ENCODE peak calls at places on chromosomes 5 and 9, in five cellular contexts. One of them, this sample, is unnamed.
A peak's percentile ranks its signal among the peaks of the same experiment; 100 is the strongest.

GRCh38 chr5:137753227-137753985 is 757 bp downstream of the HNRNPA0 start:
- DNase-seq in HCT116: no peak
- DNase-seq in fibroblast of lung: no peak
- DNase-seq in naive thymus-derived CD4-positive, alpha-beta T cell: peak; percentile 42
- DNase-seq in astrocyte of the spinal cord: no peak
- DNase-seq in this sample: no peak

GRCh38 chr9:13186774-13187173 is 92.7 kb downstream of the MPDZ start:
- DNase-seq in HCT116: no peak
- DNase-seq in fibroblast of lung: no peak
- DNase-seq in naive thymus-derived CD4-positive, alpha-beta T cell: no peak
- DNase-seq in astrocyte of the spinal cord: no peak
- DNase-seq in this sample: no peak

GRCh38 chr9:35820076-35820475 is 5.2 kb upstream of the HINT2 start:
- DNase-seq in HCT116: no peak
- DNase-seq in fibroblast of lung: peak; percentile 72
- DNase-seq in naive thymus-derived CD4-positive, alpha-beta T cell: no peak
- DNase-seq in astrocyte of the spinal cord: peak; percentile 56
- DNase-seq in this sample: no peak

GRCh38 chr9:16031971-16032370 is 479.1 kb downstream of the CCDC171 start:
- DNase-seq in HCT116: no peak
- DNase-seq in fibroblast of lung: peak; percentile 91
- DNase-seq in naive thymus-derived CD4-positive, alpha-beta T cell: no peak
- DNase-seq in astrocyte of the spinal cord: peak; percentile 81
- DNase-seq in this sample: no peak

GRCh38 chr5:164354138-164354751 is 848.8 kb downstream of the MAT2B start:
- DNase-seq in HCT116: no peak
- DNase-seq in fibroblast of lung: no peak
- DNase-seq in naive thymus-derived CD4-positive, alpha-beta T cell: no peak
- DNase-seq in astrocyte of the spinal cord: no peak
- DNase-seq in this sample: no peak

GRCh38 chr9:134040831-134041648 is 15.8 kb downstream of the BRD3OS start:
- DNase-seq in HCT116: no peak
- DNase-seq in fibroblast of lung: no peak
- DNase-seq in naive thymus-derived CD4-positive, alpha-beta T cell: no peak
- DNase-seq in astrocyte of the spinal cord: no peak
- DNase-seq in this sample: no peak

GRCh38 chr9:109250311-109250741 is 70.5 kb downstream of the EPB41L4B start:
- DNase-seq in HCT116: no peak
- DNase-seq in fibroblast of lung: no peak
- DNase-seq in naive thymus-derived CD4-positive, alpha-beta T cell: no peak
- DNase-seq in astrocyte of the spinal cord: no peak
- DNase-seq in this sample: no peak

GRCh38 chr5:72235725-72236124 is 84.3 kb downstream of the MRPS27 start:
- DNase-seq in HCT116: no peak
- DNase-seq in fibroblast of lung: no peak
- DNase-seq in naive thymus-derived CD4-positive, alpha-beta T cell: no peak
- DNase-seq in astrocyte of the spinal cord: no peak
- DNase-seq in this sample: no peak

GRCh38 chr9:130936285-130937117 is 2.5 kb downstream of the FIBCD1 start:
- DNase-seq in HCT116: no peak
- DNase-seq in fibroblast of lung: peak; percentile 76
- DNase-seq in naive thymus-derived CD4-positive, alpha-beta T cell: no peak
- DNase-seq in astrocyte of the spinal cord: peak; percentile 63
- DNase-seq in this sample: peak; percentile 67

GRCh38 chr9:14310247-14310646 is 3.7 kb downstream of the NFIB start:
- DNase-seq in HCT116: no peak
- DNase-seq in fibroblast of lung: no peak
- DNase-seq in naive thymus-derived CD4-positive, alpha-beta T cell: no peak
- DNase-seq in astrocyte of the spinal cord: peak; percentile 29
- DNase-seq in this sample: no peak
- H3K4me3 ChIP-seq in HCT116: no peak overlapping the region
- H3K4me3 ChIP-seq in fibroblast of lung: peak overlapping the region; percentile 26
- H3K4me3 ChIP-seq in naive thymus-derived CD4-positive, alpha-beta T cell: no peak overlapping the region
- H3K4me3 ChIP-seq in astrocyte of the spinal cord: peak overlapping the region; percentile 5
- H3K4me3 ChIP-seq in this sample: peak overlapping the region; percentile 91

GRCh38 chr5:52587131-52587530 is 200.6 kb upstream of the ITGA1 start:
- DNase-seq in HCT116: no peak
- DNase-seq in fibroblast of lung: no peak
- DNase-seq in naive thymus-derived CD4-positive, alpha-beta T cell: no peak
- DNase-seq in astrocyte of the spinal cord: no peak
- DNase-seq in this sample: no peak
- H3K4me3 ChIP-seq in HCT116: no peak overlapping the region
- H3K4me3 ChIP-seq in fibroblast of lung: no peak overlapping the region
- H3K4me3 ChIP-seq in naive thymus-derived CD4-positive, alpha-beta T cell: no peak overlapping the region
- H3K4me3 ChIP-seq in astrocyte of the spinal cord: no peak overlapping the region
- H3K4me3 ChIP-seq in this sample: no peak overlapping the region

DNA sequence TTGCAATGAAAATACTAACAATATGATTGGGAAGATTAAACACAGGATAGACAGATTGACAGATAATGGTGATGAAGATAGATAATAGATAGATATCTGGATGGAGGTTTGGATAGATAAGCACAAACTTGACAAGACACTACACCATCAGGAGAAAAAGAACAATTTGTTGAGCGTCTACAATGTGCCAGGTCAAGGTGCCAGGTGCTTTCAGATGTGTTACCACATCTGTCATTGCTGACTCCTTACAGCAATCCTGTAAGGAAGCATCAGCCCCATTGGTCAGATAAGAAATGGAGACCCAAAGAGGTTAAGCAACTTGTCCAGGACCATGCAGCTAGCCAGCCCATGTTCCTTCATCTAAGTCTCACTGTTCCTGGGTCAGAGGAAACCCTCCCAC is 1.6 kb upstream of the GABRP start:
- DNase-seq in HCT116: no peak
- DNase-seq in fibroblast of lung: no peak
- DNase-seq in naive thymus-derived CD4-positive, alpha-beta T cell: no peak
- DNase-seq in astrocyte of the spinal cord: no peak
- DNase-seq in this sample: no peak
- H3K4me3 ChIP-seq in HCT116: no peak overlapping the region
- H3K4me3 ChIP-seq in fibroblast of lung: no peak overlapping the region
- H3K4me3 ChIP-seq in naive thymus-derived CD4-positive, alpha-beta T cell: no peak overlapping the region
- H3K4me3 ChIP-seq in astrocyte of the spinal cord: no peak overlapping the region
- H3K4me3 ChIP-seq in this sample: no peak overlapping the region

DNA sequence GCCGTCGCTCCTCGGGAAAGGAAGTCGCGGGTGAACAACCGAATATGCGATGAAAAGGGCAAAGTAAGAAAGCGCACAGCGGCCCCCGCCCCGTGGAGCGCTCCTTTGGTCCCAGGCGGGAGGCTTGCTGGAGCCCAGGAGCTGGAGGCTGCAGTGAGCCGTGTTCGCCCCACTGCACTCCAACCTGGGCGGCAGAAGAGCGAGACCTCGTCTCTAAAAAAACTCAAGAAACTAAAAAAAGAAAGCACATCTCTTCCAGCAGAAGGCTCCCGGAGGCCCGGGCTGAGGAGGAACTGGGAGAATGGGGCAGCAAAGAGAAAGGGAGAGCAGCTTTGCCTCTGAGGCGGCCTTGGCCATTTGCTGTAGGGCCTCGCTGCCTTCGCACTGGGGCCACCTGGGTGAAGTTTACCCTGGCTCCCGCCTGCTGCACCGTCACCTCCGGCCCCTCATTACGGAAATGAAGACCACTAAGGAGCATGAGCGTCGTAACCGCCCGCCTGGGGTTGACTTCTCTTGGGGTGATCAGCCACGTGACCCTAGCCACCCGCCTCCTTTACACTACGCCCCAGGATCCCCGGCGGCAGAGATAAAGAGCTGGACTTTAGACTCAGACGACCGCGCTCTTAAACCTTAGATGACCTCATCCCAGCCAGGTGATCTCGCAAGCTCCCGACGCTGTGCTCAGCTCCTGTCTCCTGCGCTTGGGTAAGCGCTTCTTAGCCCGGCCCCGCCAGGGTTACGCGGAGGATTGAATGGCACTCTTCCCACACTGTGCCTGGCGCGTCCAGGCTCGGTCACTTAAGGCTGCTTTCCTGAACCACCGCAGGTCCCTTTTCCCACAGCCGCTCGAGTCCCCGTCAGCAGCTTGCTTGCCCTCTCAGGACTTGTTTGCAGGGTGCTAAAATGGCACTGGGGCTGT is 108.1 kb upstream of the LARP1 start:
- DNase-seq in HCT116: no peak
- DNase-seq in fibroblast of lung: peak; percentile 46
- DNase-seq in naive thymus-derived CD4-positive, alpha-beta T cell: no peak
- DNase-seq in astrocyte of the spinal cord: peak; percentile 13
- DNase-seq in this sample: no peak
- H3K4me3 ChIP-seq in HCT116: no peak overlapping the region
- H3K4me3 ChIP-seq in fibroblast of lung: peak overlapping the region; percentile 19
- H3K4me3 ChIP-seq in naive thymus-derived CD4-positive, alpha-beta T cell: peak overlapping the region; percentile 54
- H3K4me3 ChIP-seq in astrocyte of the spinal cord: peak overlapping the region; percentile 22
- H3K4me3 ChIP-seq in this sample: peak overlapping the region; percentile 28

DNA sequence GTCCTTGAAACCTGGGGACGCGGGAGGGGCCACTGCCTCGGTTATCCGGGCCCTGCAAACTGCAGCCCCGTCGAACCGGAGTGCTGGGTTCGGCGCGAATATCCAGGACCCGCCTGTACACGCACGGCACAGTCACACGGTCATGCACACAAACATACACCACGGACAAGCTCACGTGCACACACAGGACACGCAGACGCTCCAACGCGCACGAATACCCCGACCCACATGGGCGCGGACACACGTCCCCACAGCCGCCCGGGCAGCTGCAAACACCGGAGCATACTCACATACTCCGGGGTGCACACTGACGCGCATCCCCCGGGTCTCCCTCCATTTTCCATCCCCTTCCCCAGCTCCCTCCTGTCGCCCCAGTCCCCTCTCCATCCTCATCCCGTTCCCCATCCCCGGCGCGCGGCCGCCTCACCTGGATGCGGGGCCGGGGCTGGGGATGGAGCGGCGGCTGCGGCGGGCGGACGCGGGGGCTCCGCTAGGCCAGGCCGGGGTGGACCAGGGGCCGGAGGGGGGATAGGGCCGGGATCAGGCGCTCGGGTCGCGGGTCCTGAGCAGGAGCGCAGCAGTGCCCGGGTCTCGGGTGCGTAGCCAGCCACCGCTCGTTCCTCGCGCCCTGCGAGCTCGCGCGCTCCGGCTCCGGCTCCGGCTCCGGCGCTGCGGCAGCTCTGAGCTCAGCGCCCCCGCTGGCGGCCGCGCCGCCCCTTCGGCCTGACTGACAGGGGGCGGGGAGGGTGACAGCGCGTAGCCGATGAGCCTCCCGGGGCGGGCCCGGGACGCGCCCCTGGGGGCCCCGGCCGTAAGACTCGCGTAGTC is at the start of the genes EIF4E1B and SNCB:
- DNase-seq in HCT116: no peak
- DNase-seq in fibroblast of lung: peak; percentile 50
- DNase-seq in naive thymus-derived CD4-positive, alpha-beta T cell: peak; percentile 28
- DNase-seq in astrocyte of the spinal cord: peak; percentile 17
- DNase-seq in this sample: no peak
- H3K4me3 ChIP-seq in HCT116: no peak within 1 kb of the TSS
- H3K4me3 ChIP-seq in fibroblast of lung: peak within 1 kb of the TSS; percentile 40
- H3K4me3 ChIP-seq in naive thymus-derived CD4-positive, alpha-beta T cell: peak within 1 kb of the TSS; percentile 43
- H3K4me3 ChIP-seq in astrocyte of the spinal cord: peak within 1 kb of the TSS; percentile 28
- H3K4me3 ChIP-seq in this sample: peak within 1 kb of the TSS; percentile 51

GRCh38 chr9:86765736-86766410 is 181.4 kb downstream of the GAS1 start:
- DNase-seq in HCT116: no peak
- DNase-seq in fibroblast of lung: no peak
- DNase-seq in naive thymus-derived CD4-positive, alpha-beta T cell: no peak
- DNase-seq in astrocyte of the spinal cord: no peak
- DNase-seq in this sample: no peak

GRCh38 chr9:86768020-86768419 is 179.3 kb downstream of the GAS1 start:
- DNase-seq in HCT116: no peak
- DNase-seq in fibroblast of lung: no peak
- DNase-seq in naive thymus-derived CD4-positive, alpha-beta T cell: no peak
- DNase-seq in astrocyte of the spinal cord: no peak
- DNase-seq in this sample: no peak

GRCh38 chr9:86766912-86767311 is 180.4 kb downstream of the GAS1 start:
- DNase-seq in HCT116: peak; percentile 75
- DNase-seq in fibroblast of lung: peak; percentile 97
- DNase-seq in naive thymus-derived CD4-positive, alpha-beta T cell: no peak
- DNase-seq in astrocyte of the spinal cord: peak; percentile 87
- DNase-seq in this sample: peak; percentile 33

GRCh38 chr9:86768709-86769108 is 178.6 kb downstream of the GAS1 start:
- DNase-seq in HCT116: no peak
- DNase-seq in fibroblast of lung: no peak
- DNase-seq in naive thymus-derived CD4-positive, alpha-beta T cell: no peak
- DNase-seq in astrocyte of the spinal cord: no peak
- DNase-seq in this sample: no peak

GRCh38 chr9:86767373-86767772 is 179.9 kb downstream of the GAS1 start:
- DNase-seq in HCT116: no peak
- DNase-seq in fibroblast of lung: peak; percentile 54
- DNase-seq in naive thymus-derived CD4-positive, alpha-beta T cell: no peak
- DNase-seq in astrocyte of the spinal cord: peak; percentile 14
- DNase-seq in this sample: no peak
- H3K4me3 ChIP-seq in HCT116: no peak overlapping the region
- H3K4me3 ChIP-seq in fibroblast of lung: no peak overlapping the region
- H3K4me3 ChIP-seq in naive thymus-derived CD4-positive, alpha-beta T cell: no peak overlapping the region
- H3K4me3 ChIP-seq in astrocyte of the spinal cord: no peak overlapping the region
- H3K4me3 ChIP-seq in this sample: no peak overlapping the region

DNA sequence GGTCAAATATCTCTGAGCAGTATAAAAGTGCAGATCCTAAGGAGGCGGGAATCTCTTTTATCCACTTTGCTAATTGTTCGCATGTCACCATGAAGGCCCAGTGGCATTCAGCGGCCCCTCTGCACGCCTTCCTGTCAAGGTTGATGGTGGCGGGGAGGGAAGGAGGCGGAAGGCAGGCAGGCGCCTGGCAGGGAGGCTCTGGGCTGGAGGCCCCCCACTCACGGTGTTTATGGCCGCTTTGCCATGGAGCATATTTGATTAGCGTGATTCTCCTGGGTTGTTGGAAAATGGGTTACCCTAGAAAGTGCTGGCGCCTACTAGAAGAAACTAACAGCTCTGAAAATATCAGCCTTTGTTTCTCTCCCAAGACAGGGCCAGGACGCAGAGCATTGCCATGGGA is 209.6 kb downstream of the FSTL4 start:
- DNase-seq in HCT116: no peak
- DNase-seq in fibroblast of lung: no peak
- DNase-seq in naive thymus-derived CD4-positive, alpha-beta T cell: no peak
- DNase-seq in astrocyte of the spinal cord: no peak
- DNase-seq in this sample: no peak
- H3K4me3 ChIP-seq in HCT116: no peak overlapping the region
- H3K4me3 ChIP-seq in fibroblast of lung: no peak overlapping the region
- H3K4me3 ChIP-seq in naive thymus-derived CD4-positive, alpha-beta T cell: no peak overlapping the region
- H3K4me3 ChIP-seq in astrocyte of the spinal cord: no peak overlapping the region
- H3K4me3 ChIP-seq in this sample: no peak overlapping the region

GRCh38 chr9:76396597-76396996 is 2.4 kb upstream of the RFK start:
- DNase-seq in HCT116: no peak
- DNase-seq in fibroblast of lung: no peak
- DNase-seq in naive thymus-derived CD4-positive, alpha-beta T cell: no peak
- DNase-seq in astrocyte of the spinal cord: no peak
- DNase-seq in this sample: no peak
- H3K4me3 ChIP-seq in HCT116: no peak overlapping the region
- H3K4me3 ChIP-seq in fibroblast of lung: no peak overlapping the region
- H3K4me3 ChIP-seq in naive thymus-derived CD4-positive, alpha-beta T cell: no peak overlapping the region
- H3K4me3 ChIP-seq in astrocyte of the spinal cord: no peak overlapping the region
- H3K4me3 ChIP-seq in this sample: no peak overlapping the region